ENCODE peak calls at places on chromosome 6, in four cellular contexts. X is CD4-positive, alpha-beta T cell; P is RWPE1; J is transverse colon. D is an unnamed sample.

GRCh38 chr6:72386324-72386723 is 235.5 kb upstream of the KCNQ5 start:
- DNase-seq in P (no peak), J (no peak), X (no peak), D (no peak)

GRCh38 chr6:129206761-129207330 is 323.9 kb downstream of the LAMA2 start:
- DNase-seq in P (no peak), X (no peak), J (no peak), D (no peak)

GRCh38 chr6:19839788-19840187 is 2.6 kb downstream of the ID4 start:
- DNase-seq in P (no peak), J (no peak), X (no peak), D (no peak)

GRCh38 chr6:137451926-137452325 is 42.3 kb downstream of the OLIG3 start:
- DNase-seq in X (no peak), J (no peak), P (no peak), D (no peak)

GRCh38 chr6:161736796-161737292 is 463.0 kb upstream of the AGPAT4 start:
- DNase-seq in P (no peak), X (no peak), J (no peak), D (no peak)

GRCh38 chr6:6711832-6712231 is 123.3 kb downstream of the LY86 start:
- DNase-seq in J (no peak), X (no peak), P (no peak), D (no peak)

GRCh38 chr6:7747433-7747832 is 21.5 kb downstream of the BMP6 start:
- DNase-seq in X (no peak), J (no peak), P (no peak), D (no peak)

GRCh38 chr6:136086686-136087085 is 163.4 kb downstream of the MTFR2 start:
- DNase-seq in P (no peak), X (no peak), J (no peak), D (no peak)

GRCh38 chr6:1310628-1311399 is 1.1 kb upstream of the FOXQ1 start:
- DNase-seq in P (no peak), X (no peak), J (peak), D (peak)

GRCh38 chr6:130029163-130029562 is 10.8 kb downstream of the L3MBTL3 start:
- DNase-seq in X (no peak), J (no peak), P (no peak), D (no peak)

GRCh38 chr6:31821301-31822037 is 6.1 kb upstream of the HSPA1B start:
- DNase-seq in J (peak), X (peak), P (peak), D (peak)

DNA sequence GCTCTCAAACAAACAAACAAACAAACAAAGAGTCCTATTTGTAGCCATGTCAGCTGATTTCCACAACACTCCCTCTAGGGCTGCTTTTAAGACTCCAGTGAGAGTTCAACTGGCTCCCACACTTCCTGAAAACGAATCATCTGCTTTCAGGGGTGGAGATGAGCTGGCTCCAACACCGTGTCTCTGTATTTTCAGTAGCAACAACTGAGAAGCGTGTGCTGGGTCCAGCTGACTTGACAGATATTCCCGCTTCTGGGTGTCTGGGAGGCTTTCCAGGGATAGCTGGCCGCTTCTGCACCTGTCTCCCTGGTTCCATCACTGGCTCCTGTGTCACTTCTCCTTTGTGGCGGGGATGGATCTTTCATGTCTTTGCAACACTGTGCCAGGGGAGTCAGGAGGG is 272.5 kb upstream of the SOX4 start:
- DNase-seq in P (no peak), J (no peak), X (no peak), D (no peak)
- TF ChIP-seq CTCF in P (no peak), J (no peak), X (no peak), D (no peak)

GRCh38 chr6:53250137-53250760 is 98.5 kb downstream of the ELOVL5 start:
- DNase-seq in J (no peak), X (no peak), P (peak), D (no peak)
- TF ChIP-seq CTCF in J (no peak), X (no peak), P (no peak), D (no peak)

GRCh38 chr6:14189122-14189521 is 71.5 kb downstream of the CD83 start:
- DNase-seq in X (no peak), P (no peak), J (no peak), D (no peak)

GRCh38 chr6:14194483-14194882 is 76.9 kb downstream of the CD83 start:
- DNase-seq in J (no peak), X (no peak), P (no peak), D (no peak)

GRCh38 chr6:14193524-14193923 is 76.0 kb downstream of the CD83 start:
- DNase-seq in J (no peak), P (no peak), X (no peak), D (no peak)

GRCh38 chr6:14190596-14191224 is 73.1 kb downstream of the CD83 start:
- DNase-seq in J (no peak), X (no peak), P (no peak), D (no peak)

DNA sequence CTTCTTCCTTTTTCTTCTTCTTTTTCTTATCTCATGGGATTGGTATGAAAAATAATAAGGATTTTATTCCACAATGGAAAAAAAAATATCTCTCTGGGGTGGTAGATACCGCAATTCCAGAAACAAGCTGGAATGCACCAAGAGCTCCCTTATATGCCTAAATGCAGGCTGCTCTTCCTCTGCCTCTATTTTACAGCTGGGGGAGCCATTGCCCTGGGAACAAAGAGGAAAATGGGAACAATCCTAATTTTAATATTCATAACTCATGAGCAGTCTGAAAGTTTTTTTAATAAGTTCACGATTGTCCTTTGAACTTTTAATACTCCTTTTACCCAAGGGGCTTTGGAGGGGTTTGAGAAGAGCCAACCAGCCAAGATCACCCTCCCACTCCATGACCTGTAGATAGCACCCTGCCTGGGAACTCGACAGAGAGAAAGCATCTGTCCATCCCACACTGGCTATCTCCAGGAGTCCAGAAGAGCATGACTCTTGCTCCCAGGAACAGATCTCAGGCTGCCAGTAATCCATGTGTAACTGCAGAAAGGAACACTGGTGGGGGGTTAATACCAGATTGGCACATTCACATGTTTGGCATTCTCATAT is 74.7 kb downstream of the CD83 start:
- DNase-seq in J (no peak), X (no peak), P (no peak), D (no peak)
- TF ChIP-seq CTCF in J (no peak), X (no peak), P (no peak), D (no peak)

GRCh38 chr6:113464959-113465358 is 392.2 kb upstream of the MARCKS start:
- DNase-seq in J (no peak), P (peak), X (no peak), D (no peak)

GRCh38 chr6:113461153-113461897 is 395.8 kb upstream of the MARCKS start:
- DNase-seq in P (no peak), J (no peak), X (no peak), D (no peak)

GRCh38 chr6:113466526-113466925 is 390.6 kb upstream of the MARCKS start:
- DNase-seq in P (no peak), J (no peak), X (no peak), D (no peak)

GRCh38 chr6:113464536-113464935 is 392.6 kb upstream of the MARCKS start:
- DNase-seq in X (no peak), J (no peak), P (no peak), D (no peak)
- TF ChIP-seq CTCF in X (no peak), J (no peak), P (no peak), D (no peak)

GRCh38 chr6:97726378-97726777 is 443.4 kb upstream of the MMS22L start:
- DNase-seq in X (no peak), J (no peak), P (no peak), D (no peak)
- TF ChIP-seq CTCF in X (no peak), J (no peak), P (no peak), D (no peak)

D was measured in lung.